ENCODE peak calls at places on chromosomes 12 and 14, in seven cellular contexts. One of them, this sample, is unnamed.

GRCh38 chr12:67442347-67442841 is 173.2 kb downstream of the CAND1 start:
- DNase-seq in neural progenitor cell: no peak
- DNase-seq in psoas muscle: peak; percentile 76
- DNase-seq in A549: no peak
- DNase-seq in esophagus muscularis mucosa: no peak
- DNase-seq in cardiac muscle cell: no peak
- DNase-seq in mucosa of descending colon: peak; percentile 42
- DNase-seq in this sample: no peak

GRCh38 chr14:38567728-38568127 is 311.8 kb upstream of the CLEC14A start:
- DNase-seq in cardiac muscle cell: no peak
- DNase-seq in A549: no peak
- DNase-seq in mucosa of descending colon: no peak
- DNase-seq in esophagus muscularis mucosa: no peak
- DNase-seq in neural progenitor cell: no peak
- DNase-seq in psoas muscle: no peak
- DNase-seq in this sample: no peak

GRCh38 chr12:110279976-110280783 is 867 bp upstream of the ATP2A2 start:
- DNase-seq in mucosa of descending colon: no peak
- DNase-seq in A549: peak; percentile 72
- DNase-seq in neural progenitor cell: peak; percentile 27
- DNase-seq in psoas muscle: peak; percentile 73
- DNase-seq in esophagus muscularis mucosa: no peak
- DNase-seq in cardiac muscle cell: no peak
- DNase-seq in this sample: no peak

GRCh38 chr14:51431741-51432140 is 191.7 kb downstream of the TMX1 start:
- DNase-seq in cardiac muscle cell: no peak
- DNase-seq in psoas muscle: no peak
- DNase-seq in mucosa of descending colon: no peak
- DNase-seq in A549: no peak
- DNase-seq in esophagus muscularis mucosa: no peak
- DNase-seq in neural progenitor cell: no peak
- DNase-seq in this sample: no peak

GRCh38 chr12:16606201-16606849 is 363 bp upstream of the LMO3 start:
- DNase-seq in psoas muscle: peak; percentile 49
- DNase-seq in cardiac muscle cell: peak; percentile 72
- DNase-seq in neural progenitor cell: peak; percentile 58
- DNase-seq in esophagus muscularis mucosa: no peak
- DNase-seq in A549: no peak
- DNase-seq in mucosa of descending colon: peak; percentile 27
- DNase-seq in this sample: no peak

GRCh38 chr12:13772264-13772663 is 209.1 kb downstream of the GRIN2B start:
- DNase-seq in psoas muscle: no peak
- DNase-seq in mucosa of descending colon: no peak
- DNase-seq in neural progenitor cell: no peak
- DNase-seq in cardiac muscle cell: no peak
- DNase-seq in A549: no peak
- DNase-seq in esophagus muscularis mucosa: no peak
- DNase-seq in this sample: no peak

GRCh38 chr14:36940476-36940875 is 231.9 kb downstream of the SLC25A21 start:
- DNase-seq in esophagus muscularis mucosa: no peak
- DNase-seq in neural progenitor cell: no peak
- DNase-seq in cardiac muscle cell: no peak
- DNase-seq in A549: no peak
- DNase-seq in mucosa of descending colon: no peak
- DNase-seq in psoas muscle: no peak
- DNase-seq in this sample: no peak

GRCh38 chr12:46825526-46826414 is at the start of gene SLC38A4:
- DNase-seq in mucosa of descending colon: peak; percentile 75
- DNase-seq in esophagus muscularis mucosa: no peak
- DNase-seq in cardiac muscle cell: peak; percentile 49
- DNase-seq in A549: no peak
- DNase-seq in neural progenitor cell: peak; percentile 85
- DNase-seq in psoas muscle: peak; percentile 76
- DNase-seq in this sample: no peak

GRCh38 chr12:30753761-30754382 is 879 bp downstream of the CAPRIN2 start:
- DNase-seq in cardiac muscle cell: peak; percentile 41
- DNase-seq in mucosa of descending colon: no peak
- DNase-seq in neural progenitor cell: peak; percentile 2
- DNase-seq in psoas muscle: no peak
- DNase-seq in esophagus muscularis mucosa: no peak
- DNase-seq in A549: no peak
- DNase-seq in this sample: no peak

GRCh38 chr12:11896530-11896929 is 174.2 kb upstream of the BCL2L14 start:
- DNase-seq in A549: no peak
- DNase-seq in mucosa of descending colon: no peak
- DNase-seq in esophagus muscularis mucosa: no peak
- DNase-seq in neural progenitor cell: no peak
- DNase-seq in psoas muscle: no peak
- DNase-seq in cardiac muscle cell: no peak
- DNase-seq in this sample: no peak

GRCh38 chr14:106686533-106686932 is 1160.2 kb downstream of the TMEM121 start:
- DNase-seq in cardiac muscle cell: no peak
- DNase-seq in esophagus muscularis mucosa: no peak
- DNase-seq in neural progenitor cell: no peak
- DNase-seq in mucosa of descending colon: no peak
- DNase-seq in A549: no peak
- DNase-seq in psoas muscle: no peak
- DNase-seq in this sample: no peak

GRCh38 chr12:54036620-54037359 is 3.9 kb downstream of the HOXC5 start:
- DNase-seq in neural progenitor cell: no peak
- DNase-seq in psoas muscle: peak; percentile 72
- DNase-seq in cardiac muscle cell: no peak
- DNase-seq in esophagus muscularis mucosa: no peak
- DNase-seq in mucosa of descending colon: no peak
- DNase-seq in A549: peak; percentile 56
- DNase-seq in this sample: no peak

GRCh38 chr12:37545759-37546158 is 770.8 kb upstream of the ALG10B start:
- DNase-seq in cardiac muscle cell: no peak
- DNase-seq in esophagus muscularis mucosa: peak; percentile 77
- DNase-seq in neural progenitor cell: no peak
- DNase-seq in A549: no peak
- DNase-seq in psoas muscle: no peak
- DNase-seq in mucosa of descending colon: no peak
- DNase-seq in this sample: no peak

GRCh38 chr12:26746315-26746714 is 86.7 kb downstream of the ITPR2 start:
- DNase-seq in mucosa of descending colon: no peak
- DNase-seq in psoas muscle: no peak
- DNase-seq in A549: peak; percentile 23
- DNase-seq in neural progenitor cell: no peak
- DNase-seq in cardiac muscle cell: peak; percentile 56
- DNase-seq in esophagus muscularis mucosa: no peak
- DNase-seq in this sample: peak; percentile 48

GRCh38 chr14:86798330-86798729 is 1194.7 kb downstream of the GALC start:
- DNase-seq in esophagus muscularis mucosa: no peak
- DNase-seq in A549: no peak
- DNase-seq in psoas muscle: no peak
- DNase-seq in mucosa of descending colon: no peak
- DNase-seq in cardiac muscle cell: no peak
- DNase-seq in neural progenitor cell: no peak
- DNase-seq in this sample: no peak

GRCh38 chr14:92577321-92577742 is 63.8 kb downstream of the RIN3 start:
- DNase-seq in psoas muscle: no peak
- DNase-seq in A549: no peak
- DNase-seq in cardiac muscle cell: no peak
- DNase-seq in esophagus muscularis mucosa: no peak
- DNase-seq in neural progenitor cell: no peak
- DNase-seq in mucosa of descending colon: no peak
- DNase-seq in this sample: no peak

GRCh38 chr12:112354399-112354798 is 27.8 kb downstream of the HECTD4 start:
- DNase-seq in neural progenitor cell: no peak
- DNase-seq in mucosa of descending colon: no peak
- DNase-seq in esophagus muscularis mucosa: no peak
- DNase-seq in psoas muscle: no peak
- DNase-seq in A549: no peak
- DNase-seq in cardiac muscle cell: peak; percentile 15
- DNase-seq in this sample: no peak

GRCh38 chr14:23447634-23448353 is 12.3 kb upstream of the MYH7 start:
- DNase-seq in cardiac muscle cell: no peak
- DNase-seq in A549: no peak
- DNase-seq in neural progenitor cell: no peak
- DNase-seq in esophagus muscularis mucosa: no peak
- DNase-seq in psoas muscle: no peak
- DNase-seq in mucosa of descending colon: peak; percentile 73
- DNase-seq in this sample: no peak

GRCh38 chr14:95290769-95291440 is 28.8 kb downstream of the CLMN start:
- DNase-seq in psoas muscle: peak; percentile 81
- DNase-seq in neural progenitor cell: no peak
- DNase-seq in A549: no peak
- DNase-seq in esophagus muscularis mucosa: no peak
- DNase-seq in cardiac muscle cell: no peak
- DNase-seq in mucosa of descending colon: peak; percentile 84
- DNase-seq in this sample: no peak

GRCh38 chr12:46604684-46605083 is 221.1 kb downstream of the SLC38A4 start:
- DNase-seq in psoas muscle: no peak
- DNase-seq in neural progenitor cell: no peak
- DNase-seq in mucosa of descending colon: no peak
- DNase-seq in A549: no peak
- DNase-seq in esophagus muscularis mucosa: no peak
- DNase-seq in cardiac muscle cell: no peak
- DNase-seq in this sample: no peak

GRCh38 chr14:60183724-60184596 is 18.8 kb upstream of the DHRS7 start:
- DNase-seq in esophagus muscularis mucosa: no peak
- DNase-seq in A549: peak; percentile 12
- DNase-seq in mucosa of descending colon: no peak
- DNase-seq in neural progenitor cell: peak; percentile 87
- DNase-seq in cardiac muscle cell: peak; percentile 82
- DNase-seq in psoas muscle: no peak
- DNase-seq in this sample: no peak

GRCh38 chr14:36935976-36936678 is 236.3 kb downstream of the SLC25A21 start:
- DNase-seq in cardiac muscle cell: no peak
- DNase-seq in psoas muscle: no peak
- DNase-seq in neural progenitor cell: peak; percentile 9
- DNase-seq in A549: no peak
- DNase-seq in mucosa of descending colon: no peak
- DNase-seq in esophagus muscularis mucosa: no peak
- DNase-seq in this sample: no peak

GRCh38 chr12:51773145-51773869 is 75.2 kb downstream of the FIGNL2 start:
- DNase-seq in esophagus muscularis mucosa: no peak
- DNase-seq in mucosa of descending colon: no peak
- DNase-seq in A549: no peak
- DNase-seq in cardiac muscle cell: peak; percentile 87
- DNase-seq in neural progenitor cell: no peak
- DNase-seq in psoas muscle: no peak
- DNase-seq in this sample: peak; percentile 40

GRCh38 chr14:93943052-93943451 is 15.9 kb downstream of the FAM181A start:
- DNase-seq in mucosa of descending colon: no peak
- DNase-seq in A549: no peak
- DNase-seq in psoas muscle: no peak
- DNase-seq in esophagus muscularis mucosa: no peak
- DNase-seq in neural progenitor cell: no peak
- DNase-seq in cardiac muscle cell: no peak
- DNase-seq in this sample: no peak

GRCh38 chr12:95506707-95507523 is 33.0 kb downstream of the METAP2 start:
- DNase-seq in mucosa of descending colon: no peak
- DNase-seq in psoas muscle: no peak
- DNase-seq in A549: no peak
- DNase-seq in cardiac muscle cell: peak; percentile 4
- DNase-seq in neural progenitor cell: no peak
- DNase-seq in esophagus muscularis mucosa: no peak
- DNase-seq in this sample: no peak

DNA sequence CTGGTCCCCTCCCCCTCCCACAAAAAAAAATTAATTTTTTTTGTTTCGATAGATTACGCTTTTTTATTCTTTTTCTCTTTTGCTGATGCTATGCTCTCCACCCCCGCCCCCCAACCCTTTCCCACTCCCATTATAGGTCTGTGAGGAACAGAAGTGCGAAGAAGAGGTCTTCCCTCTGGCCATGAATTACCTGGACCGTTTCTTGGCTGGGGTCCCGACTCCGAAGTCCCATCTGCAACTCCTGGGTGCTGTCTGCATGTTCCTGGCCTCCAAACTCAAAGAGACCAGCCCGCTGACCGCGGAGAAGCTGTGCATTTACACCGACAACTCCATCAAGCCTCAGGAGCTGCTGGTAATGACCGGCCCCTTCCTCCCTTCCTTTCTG is 2.3 kb downstream of the CCND2 start:
- DNase-seq in esophagus muscularis mucosa: peak; percentile 91
- DNase-seq in cardiac muscle cell: no peak
- DNase-seq in psoas muscle: no peak
- DNase-seq in neural progenitor cell: peak; percentile 19
- DNase-seq in mucosa of descending colon: peak; percentile 64
- DNase-seq in A549: no peak
- DNase-seq in this sample: no peak
- H3K4me1 ChIP-seq in esophagus muscularis mucosa: peaks cover 60% of the 10 kb centered on the region
- H3K4me1 ChIP-seq in cardiac muscle cell: peaks cover 46% of the 10 kb centered on the region
- H3K4me1 ChIP-seq in psoas muscle: peaks cover 45% of the 10 kb centered on the region
- H3K4me1 ChIP-seq in neural progenitor cell: peaks cover 18% of the 10 kb centered on the region
- H3K4me1 ChIP-seq in mucosa of descending colon: peaks cover 57% of the 10 kb centered on the region
- H3K4me1 ChIP-seq in A549: peaks cover 48% of the 10 kb centered on the region
- H3K4me1 ChIP-seq in this sample: peaks cover 42% of the 10 kb centered on the region

GRCh38 chr12:121464331-121464730 is 64.4 kb downstream of the RNF34 start:
- DNase-seq in mucosa of descending colon: no peak
- DNase-seq in cardiac muscle cell: no peak
- DNase-seq in A549: no peak
- DNase-seq in esophagus muscularis mucosa: no peak
- DNase-seq in neural progenitor cell: no peak
- DNase-seq in psoas muscle: no peak
- DNase-seq in this sample: no peak
- H3K4me1 ChIP-seq in mucosa of descending colon: peaks cover 11% of the 10 kb centered on the region
- H3K4me1 ChIP-seq in cardiac muscle cell: peaks cover 6% of the 10 kb centered on the region
- H3K4me1 ChIP-seq in A549: peaks cover 9% of the 10 kb centered on the region
- H3K4me1 ChIP-seq in esophagus muscularis mucosa: peaks cover 11% of the 10 kb centered on the region
- H3K4me1 ChIP-seq in neural progenitor cell: peaks cover 13% of the 10 kb centered on the region
- H3K4me1 ChIP-seq in psoas muscle: peaks cover 11% of the 10 kb centered on the region
- H3K4me1 ChIP-seq in this sample: peaks cover 8% of the 10 kb centered on the region

DNA sequence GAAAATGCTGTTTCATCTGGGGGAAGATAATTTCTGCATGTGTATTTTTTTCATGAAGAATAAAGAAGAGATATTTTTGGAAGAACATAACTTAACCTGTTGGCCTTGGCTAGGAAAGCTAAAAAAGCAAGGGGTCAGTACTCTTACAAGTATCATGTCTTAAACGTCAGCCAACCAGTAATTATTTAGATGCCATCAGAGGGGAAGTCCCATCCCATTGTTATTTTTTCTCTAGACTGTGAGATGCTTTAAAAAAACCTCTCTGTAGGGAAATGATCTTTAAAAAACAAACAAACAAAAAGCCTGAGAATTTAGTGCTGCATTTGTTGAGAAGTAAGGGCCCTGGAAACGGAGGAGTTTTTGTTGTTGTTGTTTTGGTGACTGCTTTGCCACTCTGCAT is 474.1 kb downstream of the ZFP36L1 start:
- DNase-seq in neural progenitor cell: no peak
- DNase-seq in cardiac muscle cell: no peak
- DNase-seq in mucosa of descending colon: no peak
- DNase-seq in esophagus muscularis mucosa: no peak
- DNase-seq in A549: no peak
- DNase-seq in psoas muscle: no peak
- DNase-seq in this sample: no peak
- H3K4me1 ChIP-seq in neural progenitor cell: peaks cover 41% of the 10 kb centered on the region
- H3K4me1 ChIP-seq in cardiac muscle cell: no peaks in the 10 kb centered on the region
- H3K4me1 ChIP-seq in mucosa of descending colon: no peaks in the 10 kb centered on the region
- H3K4me1 ChIP-seq in esophagus muscularis mucosa: no peaks in the 10 kb centered on the region
- H3K4me1 ChIP-seq in A549: peaks cover 4% of the 10 kb centered on the region
- H3K4me1 ChIP-seq in psoas muscle: peaks cover 5% of the 10 kb centered on the region
- H3K4me1 ChIP-seq in this sample: no peaks in the 10 kb centered on the region

DNA sequence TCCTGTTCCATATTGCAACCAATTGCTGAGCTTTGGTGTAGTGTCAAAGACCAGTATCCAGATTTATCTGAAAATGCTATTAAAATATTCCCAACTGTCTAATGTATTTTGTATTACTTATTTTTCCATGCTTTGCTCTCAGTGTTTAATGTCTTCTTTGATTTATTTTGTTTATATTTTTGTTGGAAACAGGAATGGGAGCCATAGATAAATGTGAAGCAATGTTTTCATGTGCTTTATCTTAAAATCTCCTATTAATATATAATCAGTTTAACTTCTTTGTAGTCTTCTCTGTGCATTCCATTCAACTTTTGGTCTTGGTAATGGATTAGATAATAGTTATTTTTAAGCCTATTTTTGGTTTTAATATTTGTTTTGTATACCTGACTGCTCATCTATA is 8.8 kb downstream of the RAP1B start:
- DNase-seq in psoas muscle: no peak
- DNase-seq in mucosa of descending colon: no peak
- DNase-seq in A549: no peak
- DNase-seq in esophagus muscularis mucosa: no peak
- DNase-seq in neural progenitor cell: no peak
- DNase-seq in cardiac muscle cell: no peak
- DNase-seq in this sample: no peak
- H3K4me1 ChIP-seq in psoas muscle: peaks cover 96% of the 10 kb centered on the region
- H3K4me1 ChIP-seq in mucosa of descending colon: peaks cover 68% of the 10 kb centered on the region
- H3K4me1 ChIP-seq in A549: peaks cover 62% of the 10 kb centered on the region
- H3K4me1 ChIP-seq in esophagus muscularis mucosa: peaks cover 66% of the 10 kb centered on the region
- H3K4me1 ChIP-seq in neural progenitor cell: peaks cover 22% of the 10 kb centered on the region
- H3K4me1 ChIP-seq in cardiac muscle cell: peaks cover 7% of the 10 kb centered on the region
- H3K4me1 ChIP-seq in this sample: peaks cover 37% of the 10 kb centered on the region